ENCODE peak calls at places on chromosomes 2 and 18, in six cellular contexts. J is H9, F is IMR-90, V is neuronal stem cell, A is mesenchymal stem cell, L is H1. D is an unnamed sample.

GRCh38 chr2:6977095-6977777 is 60.0 kb downstream of the RNF144A start:
- DNase-seq in J (no peak), F (no peak), V (no peak), A (no peak), L (no peak), D (no peak)

GRCh38 chr2:241445426-241445825 is 63.0 kb downstream of the STK25 start:
- DNase-seq in J (no peak), F (no peak), V (no peak), A (no peak), L (no peak), D (no peak)

GRCh38 chr2:233468047-233468745 is 98.4 kb downstream of the USP40 start:
- DNase-seq in J (no peak), F (no peak), V (no peak), A (no peak), L (no peak), D (no peak)

GRCh38 chr2:68937346-68938055 is 15.2 kb downstream of the GKN2 start:
- DNase-seq in J (no peak), F (no peak), V (no peak), A (no peak), L (no peak), D (no peak)

GRCh38 chr2:43445248-43445647 is 150.6 kb downstream of the THADA start:
- DNase-seq in J (peak; percentile 44), F (no peak), V (no peak), A (no peak), L (no peak), D (no peak)

GRCh38 chr2:225328192-225328591 is 71.3 kb upstream of the NYAP2 start:
- DNase-seq in J (no peak), F (peak; percentile 57), V (no peak), A (peak; percentile 74), L (no peak), D (no peak)

GRCh38 chr2:41830600-41830999 is 217.2 kb upstream of the PKDCC start:
- DNase-seq in J (no peak), F (no peak), V (no peak), A (no peak), L (no peak), D (no peak)

GRCh38 chr2:172811027-172811426 is 75.4 kb downstream of the RAPGEF4 start:
- DNase-seq in J (no peak), F (peak; percentile 43), V (no peak), A (no peak), L (no peak), D (no peak)

GRCh38 chr2:16402891-16403290 is 262.7 kb downstream of the CYRIA start:
- DNase-seq in J (no peak), F (no peak), V (no peak), A (no peak), L (no peak), D (no peak)

GRCh38 chr2:164595031-164595430 is 26.3 kb downstream of the GRB14 start:
- DNase-seq in J (no peak), F (no peak), V (no peak), A (no peak), L (no peak), D (no peak)

GRCh38 chr18:21484851-21485636 is 115.5 kb downstream of the ESCO1 start:
- DNase-seq in J (no peak), F (peak; percentile 21), V (no peak), A (peak; percentile 37), L (no peak), D (no peak)

GRCh38 chr18:21823848-21824247 is 83.3 kb downstream of the MIB1 start:
- DNase-seq in J (no peak), F (no peak), V (no peak), A (no peak), L (no peak), D (no peak)

GRCh38 chr2:201219328-201220096 is 36.6 kb downstream of the CASP10 start:
- DNase-seq in J (no peak), F (no peak), V (no peak), A (no peak), L (no peak), D (no peak)

GRCh38 chr2:240168041-240168440 is 27.6 kb upstream of the OTOS start:
- DNase-seq in J (no peak), F (no peak), V (no peak), A (no peak), L (no peak), D (no peak)

GRCh38 chr18:59579509-59579908 is 117.7 kb downstream of the CCBE1 start:
- DNase-seq in J (no peak), F (no peak), V (no peak), A (no peak), L (no peak), D (no peak)

GRCh38 chr2:209579236-209579749 is 155.4 kb downstream of the MAP2 start:
- DNase-seq in J (peak; percentile 31), F (no peak), V (peak; percentile 69), A (no peak), L (no peak), D (no peak)

DNA sequence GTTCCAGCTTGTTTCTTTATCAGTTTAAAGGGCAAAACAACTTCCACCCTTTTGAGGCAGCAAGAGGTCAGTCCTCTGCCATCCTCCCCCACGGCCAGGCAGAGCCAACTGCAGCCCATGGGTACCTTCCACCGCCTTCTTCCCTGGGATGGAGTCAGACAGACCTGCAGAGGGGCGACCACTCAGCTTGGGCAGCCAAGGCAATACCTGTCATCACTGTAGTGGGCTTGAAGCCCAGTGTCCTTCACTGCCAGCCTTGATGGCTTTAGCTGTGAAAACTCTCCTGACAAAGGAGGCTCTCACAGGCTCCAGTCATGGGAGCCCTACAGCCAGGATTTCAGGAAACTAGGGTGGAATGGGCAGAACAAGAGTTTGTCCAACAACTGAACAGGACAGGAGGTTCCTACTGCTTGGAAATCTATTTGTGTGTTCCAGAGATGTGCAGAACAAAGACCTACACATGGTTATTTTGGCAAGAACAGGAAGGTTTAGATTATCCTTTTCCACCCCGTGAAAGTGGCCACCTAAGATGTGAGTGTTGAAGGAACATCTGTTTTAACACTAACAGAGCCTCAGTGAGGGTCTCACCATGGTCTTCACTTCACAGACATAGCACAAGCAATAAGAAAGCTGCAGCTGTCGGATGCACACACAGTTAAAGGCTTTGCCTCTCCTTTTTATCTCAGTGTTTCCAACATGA is 93.9 kb upstream of the RMDN2 start:
- DNase-seq in J (no peak), F (no peak), V (no peak), A (no peak), L (no peak), D (no peak)
- H3K4me2 ChIP-seq in J (no peak overlapping the region), F (no peak overlapping the region), V (no peak overlapping the region), A (no peak overlapping the region), L (no peak overlapping the region), D (no peak overlapping the region)

GRCh38 chr2:151931030-151931611 is 102.9 kb upstream of the ARL5A start:
- DNase-seq in J (no peak), F (no peak), V (no peak), A (no peak), L (no peak), D (no peak)
- H4K91ac ChIP-seq in J (no peak overlapping the region), F (no peak overlapping the region), V (no peak overlapping the region), A (no peak overlapping the region), L (no peak overlapping the region), D (no peak overlapping the region)

GRCh38 chr2:128249555-128249954 is 69.1 kb downstream of the HS6ST1 start:
- DNase-seq in J (no peak), F (no peak), V (no peak), A (no peak), L (no peak), D (no peak)

GRCh38 chr2:128245816-128246215 is 72.9 kb downstream of the HS6ST1 start:
- DNase-seq in J (no peak), F (no peak), V (no peak), A (no peak), L (no peak), D (no peak)

GRCh38 chr2:128252501-128252900 is 66.2 kb downstream of the HS6ST1 start:
- DNase-seq in J (no peak), F (no peak), V (no peak), A (no peak), L (no peak), D (no peak)

DNA sequence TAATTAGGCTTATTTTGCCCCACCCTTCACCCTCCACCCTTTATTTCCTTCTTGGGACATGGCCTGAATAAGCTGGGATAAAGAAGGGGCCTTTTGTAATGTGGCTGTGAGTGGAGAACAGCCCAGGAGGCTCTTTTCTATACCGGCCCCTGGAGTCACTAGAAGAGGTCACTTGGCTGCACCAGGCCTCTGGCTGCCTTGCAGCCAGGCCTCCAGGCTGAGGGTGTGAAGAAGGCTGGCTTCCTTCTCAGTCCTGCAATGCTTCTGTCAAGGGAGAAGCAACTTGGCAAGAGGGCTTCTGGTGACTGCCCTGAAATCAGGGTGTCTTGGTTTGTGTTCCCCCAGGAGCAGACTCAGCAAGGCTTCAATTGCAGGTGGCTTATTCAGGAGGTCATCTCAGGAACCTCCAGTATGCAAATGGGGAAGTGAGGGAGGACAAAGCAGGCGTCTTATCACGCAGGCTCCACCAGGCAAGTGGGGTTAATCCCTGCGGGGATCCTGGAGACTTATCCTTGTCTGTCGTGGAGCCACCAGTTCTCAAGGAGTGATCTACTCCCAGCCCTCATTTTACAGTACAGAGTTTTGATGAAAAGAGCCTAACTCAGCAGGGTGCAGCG is 68.2 kb downstream of the HS6ST1 start:
- DNase-seq in J (no peak), F (no peak), V (no peak), A (no peak), L (no peak), D (no peak)
- H3K4me2 ChIP-seq in J (no peak overlapping the region), F (no peak overlapping the region), V (no peak overlapping the region), A (no peak overlapping the region), L (no peak overlapping the region), D (no peak overlapping the region)

DNA sequence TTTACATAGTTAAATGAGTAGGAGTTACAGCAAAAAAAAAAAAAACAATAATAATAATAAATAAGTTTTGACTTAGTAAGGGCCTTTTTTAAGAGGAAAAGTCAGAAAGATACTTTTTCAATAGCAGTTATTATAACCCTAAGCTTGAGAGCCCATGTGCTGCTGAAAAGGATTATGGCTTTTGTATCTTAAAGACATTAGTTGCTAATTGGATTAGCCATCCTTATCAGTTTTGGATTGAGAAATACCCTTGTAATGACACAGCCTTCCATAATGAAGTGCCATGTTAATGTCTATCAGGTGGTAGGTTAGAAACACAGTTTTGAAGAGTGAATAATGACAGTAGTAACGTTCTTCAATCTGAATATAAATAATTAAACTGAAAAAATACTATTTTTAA is 554.0 kb downstream of the RIT2 start:
- DNase-seq in J (no peak), F (no peak), V (no peak), A (no peak), L (no peak), D (no peak)
- H4K91ac ChIP-seq in J (no peak overlapping the region), F (no peak overlapping the region), V (no peak overlapping the region), A (no peak overlapping the region), L (no peak overlapping the region), D (no peak overlapping the region)

D was measured in trophoblast cell.